ENCODE peak calls at places on chromosomes 13 and 19, in six cellular contexts. S, B, R, J, T and O are unnamed samples.

GRCh38 chr13:46206138-46206537 is 5.6 kb upstream of the LRRC63 start:
- DNase-seq in S (no peak), B (no peak), R (no peak), J (no peak), T (no peak), O (no peak)

GRCh38 chr13:48232420-48233096 is 448 bp upstream of the ITM2B start:
- DNase-seq in S (no peak), B (no peak), R (peak; percentile 61), J (peak; percentile 24), T (no peak), O (peak; percentile 47)

GRCh38 chr19:8831373-8831772 is 731 bp downstream of the ZNF558 start:
- DNase-seq in S (no peak), B (no peak), R (no peak), J (no peak), T (no peak), O (no peak)

GRCh38 chr19:28324275-28325060 is 888.5 kb downstream of the UQCRFS1 start:
- DNase-seq in S (no peak), B (no peak), R (no peak), J (no peak), T (no peak), O (no peak)

GRCh38 chr19:14118165-14119051 is 846 bp upstream of the PRKACA start:
- DNase-seq in S (peak; percentile 78), B (peak; percentile 47), R (peak; percentile 95), J (no peak), T (no peak), O (peak; percentile 15)

GRCh38 chr19:18014197-18014596 is 6.2 kb downstream of the ARRDC2 start:
- DNase-seq in S (no peak), B (no peak), R (no peak), J (no peak), T (no peak), O (no peak)

GRCh38 chr13:99015606-99016520 is 38.0 kb upstream of the DOCK9 start:
- DNase-seq in S (peak; percentile 19), B (no peak), R (no peak), J (no peak), T (no peak), O (peak; percentile 26)

GRCh38 chr19:30006206-30006605 is 64.2 kb downstream of the URI1 start:
- DNase-seq in S (no peak), B (no peak), R (no peak), J (no peak), T (no peak), O (no peak)

GRCh38 chr19:19098084-19098702 is 34.4 kb downstream of the SLC25A42 start:
- DNase-seq in S (no peak), B (no peak), R (no peak), J (no peak), T (no peak), O (no peak)

GRCh38 chr13:105329359-105329758 is 1206.1 kb downstream of the EFNB2 start:
- DNase-seq in S (no peak), B (no peak), R (no peak), J (no peak), T (no peak), O (no peak)

GRCh38 chr13:102440259-102440936 is 38.5 kb upstream of the FGF14 start:
- DNase-seq in S (no peak), B (no peak), R (no peak), J (no peak), T (no peak), O (peak; percentile 68)

GRCh38 chr13:76879211-76879875 is 6.9 kb downstream of the KCTD12 start:
- DNase-seq in S (no peak), B (peak; percentile 9), R (peak; percentile 68), J (no peak), T (no peak), O (peak; percentile 49)

GRCh38 chr19:58386166-58386575 is 898 bp upstream of the RPS5 start:
- DNase-seq in S (no peak), B (no peak), R (no peak), J (no peak), T (no peak), O (peak; percentile 31)

GRCh38 chr13:71149498-71150363 is 717.3 kb downstream of the DACH1 start:
- DNase-seq in S (no peak), B (no peak), R (no peak), J (peak; percentile 54), T (no peak), O (peak; percentile 91)

GRCh38 chr13:28324181-28324789 is 170.6 kb downstream of the FLT1 start:
- DNase-seq in S (peak; percentile 7), B (no peak), R (peak; percentile 53), J (peak; percentile 48), T (peak; percentile 18), O (peak; percentile 13)

GRCh38 chr19:6674868-6675305 is 4.9 kb upstream of the TNFSF14 start:
- DNase-seq in S (no peak), B (no peak), R (peak; percentile 84), J (no peak), T (peak; percentile 76), O (no peak)

GRCh38 chr19:38402623-38402966 is 298 bp upstream of the FAM98C start:
- DNase-seq in S (no peak), B (no peak), R (no peak), J (no peak), T (no peak), O (no peak)

GRCh38 chr19:14440049-14440448 is 6.9 kb downstream of the PKN1 start:
- DNase-seq in S (no peak), B (no peak), R (peak; percentile 65), J (no peak), T (peak; percentile 57), O (no peak)